ENCODE peak calls at places on chromosomes 11 and 22, in five cellular contexts. One of them, this sample, is unnamed.

GRCh38 chr11:75313457-75314272 is 37.8 kb downstream of the ARRB1 start:
- DNase-seq in naive thymus-derived CD8-positive, alpha-beta T cell: no peak
- DNase-seq in Peyer's patch: no peak
- DNase-seq in HuH-7: no peak
- DNase-seq in CD8-positive, alpha-beta T cell: no peak
- DNase-seq in this sample: no peak

GRCh38 chr11:2102132-2102882 is 36.9 kb downstream of the IGF2 start:
- DNase-seq in Peyer's patch: no peak
- DNase-seq in naive thymus-derived CD8-positive, alpha-beta T cell: no peak
- DNase-seq in CD8-positive, alpha-beta T cell: no peak
- DNase-seq in HuH-7: peak; percentile 57
- DNase-seq in this sample: peak; percentile 67

GRCh38 chr11:107928767-107929507 is 689 bp downstream of the RAB39A start:
- DNase-seq in naive thymus-derived CD8-positive, alpha-beta T cell: no peak
- DNase-seq in HuH-7: no peak
- DNase-seq in Peyer's patch: peak; percentile 52
- DNase-seq in CD8-positive, alpha-beta T cell: no peak
- DNase-seq in this sample: peak; percentile 78

GRCh38 chr11:92714111-92714510 is 255.3 kb upstream of the MTNR1B start:
- DNase-seq in CD8-positive, alpha-beta T cell: no peak
- DNase-seq in HuH-7: no peak
- DNase-seq in Peyer's patch: no peak
- DNase-seq in naive thymus-derived CD8-positive, alpha-beta T cell: no peak
- DNase-seq in this sample: no peak

GRCh38 chr11:44982496-44983062 is 31.9 kb upstream of the TP53I11 start:
- DNase-seq in CD8-positive, alpha-beta T cell: no peak
- DNase-seq in HuH-7: no peak
- DNase-seq in Peyer's patch: peak; percentile 34
- DNase-seq in naive thymus-derived CD8-positive, alpha-beta T cell: no peak
- DNase-seq in this sample: peak; percentile 33

GRCh38 chr22:43464809-43465208 is 53.0 kb downstream of the MPPED1 start:
- DNase-seq in naive thymus-derived CD8-positive, alpha-beta T cell: no peak
- DNase-seq in CD8-positive, alpha-beta T cell: no peak
- DNase-seq in HuH-7: no peak
- DNase-seq in Peyer's patch: no peak
- DNase-seq in this sample: no peak

GRCh38 chr22:41380993-41381328 is 781 bp upstream of the TEF start:
- DNase-seq in Peyer's patch: no peak
- DNase-seq in HuH-7: peak; percentile 82
- DNase-seq in naive thymus-derived CD8-positive, alpha-beta T cell: no peak
- DNase-seq in CD8-positive, alpha-beta T cell: no peak
- DNase-seq in this sample: no peak

GRCh38 chr11:73236879-73237278 is 18.8 kb downstream of the P2RY2 start:
- DNase-seq in CD8-positive, alpha-beta T cell: no peak
- DNase-seq in naive thymus-derived CD8-positive, alpha-beta T cell: no peak
- DNase-seq in HuH-7: peak; percentile 87
- DNase-seq in Peyer's patch: peak; percentile 73
- DNase-seq in this sample: peak; percentile 78

GRCh38 chr11:73072935-73073481 is 69.1 kb downstream of the FCHSD2 start:
- DNase-seq in naive thymus-derived CD8-positive, alpha-beta T cell: no peak
- DNase-seq in CD8-positive, alpha-beta T cell: no peak
- DNase-seq in Peyer's patch: no peak
- DNase-seq in HuH-7: peak; percentile 7
- DNase-seq in this sample: no peak

GRCh38 chr22:42560781-42561180 is 7.0 kb downstream of the SERHL2 start:
- DNase-seq in naive thymus-derived CD8-positive, alpha-beta T cell: no peak
- DNase-seq in HuH-7: peak; percentile 73
- DNase-seq in Peyer's patch: no peak
- DNase-seq in CD8-positive, alpha-beta T cell: no peak
- DNase-seq in this sample: no peak

GRCh38 chr22:37784829-37785495 is 22.8 kb upstream of the GCAT start:
- DNase-seq in Peyer's patch: peak; percentile 88
- DNase-seq in HuH-7: peak; percentile 55
- DNase-seq in CD8-positive, alpha-beta T cell: no peak
- DNase-seq in naive thymus-derived CD8-positive, alpha-beta T cell: no peak
- DNase-seq in this sample: no peak

GRCh38 chr11:64358907-64359711 is at the start of gene RPS6KA4:
- DNase-seq in naive thymus-derived CD8-positive, alpha-beta T cell: no peak
- DNase-seq in Peyer's patch: peak; percentile 77
- DNase-seq in HuH-7: peak; percentile 58
- DNase-seq in CD8-positive, alpha-beta T cell: peak; percentile 31
- DNase-seq in this sample: peak; percentile 92

GRCh38 chr22:30002861-30003489 is 77.3 kb upstream of the HORMAD2 start:
- DNase-seq in naive thymus-derived CD8-positive, alpha-beta T cell: no peak
- DNase-seq in CD8-positive, alpha-beta T cell: no peak
- DNase-seq in HuH-7: no peak
- DNase-seq in Peyer's patch: no peak
- DNase-seq in this sample: no peak

GRCh38 chr11:10302294-10302743 is 2.6 kb upstream of the ADM start:
- DNase-seq in naive thymus-derived CD8-positive, alpha-beta T cell: no peak
- DNase-seq in CD8-positive, alpha-beta T cell: no peak
- DNase-seq in Peyer's patch: no peak
- DNase-seq in HuH-7: no peak
- DNase-seq in this sample: peak; percentile 72

GRCh38 chr22:37508431-37508963 is 10.7 kb downstream of the CARD10 start:
- DNase-seq in naive thymus-derived CD8-positive, alpha-beta T cell: peak; percentile 57
- DNase-seq in HuH-7: no peak
- DNase-seq in Peyer's patch: no peak
- DNase-seq in CD8-positive, alpha-beta T cell: no peak
- DNase-seq in this sample: no peak

GRCh38 chr11:109424893-109425292 is 2.9 kb downstream of the C11orf87 start:
- DNase-seq in HuH-7: peak; percentile 13
- DNase-seq in CD8-positive, alpha-beta T cell: no peak
- DNase-seq in Peyer's patch: no peak
- DNase-seq in naive thymus-derived CD8-positive, alpha-beta T cell: no peak
- DNase-seq in this sample: no peak

GRCh38 chr11:15185021-15185420 is 70.3 kb downstream of the INSC start:
- DNase-seq in Peyer's patch: no peak
- DNase-seq in HuH-7: no peak
- DNase-seq in naive thymus-derived CD8-positive, alpha-beta T cell: no peak
- DNase-seq in CD8-positive, alpha-beta T cell: no peak
- DNase-seq in this sample: no peak

GRCh38 chr11:26766996-26767395 is 45.1 kb upstream of the SLC5A12 start:
- DNase-seq in Peyer's patch: no peak
- DNase-seq in CD8-positive, alpha-beta T cell: no peak
- DNase-seq in HuH-7: no peak
- DNase-seq in naive thymus-derived CD8-positive, alpha-beta T cell: no peak
- DNase-seq in this sample: no peak

GRCh38 chr22:49298834-49299750 is 528.6 kb downstream of the BRD1 start:
- DNase-seq in Peyer's patch: peak; percentile 27
- DNase-seq in naive thymus-derived CD8-positive, alpha-beta T cell: no peak
- DNase-seq in HuH-7: no peak
- DNase-seq in CD8-positive, alpha-beta T cell: no peak
- DNase-seq in this sample: peak; percentile 47

GRCh38 chr11:12581923-12582322 is 92.3 kb upstream of the TEAD1 start:
- DNase-seq in CD8-positive, alpha-beta T cell: no peak
- DNase-seq in naive thymus-derived CD8-positive, alpha-beta T cell: no peak
- DNase-seq in Peyer's patch: no peak
- DNase-seq in HuH-7: no peak
- DNase-seq in this sample: no peak

GRCh38 chr11:127136438-127136837 is 135.9 kb upstream of the KIRREL3 start:
- DNase-seq in CD8-positive, alpha-beta T cell: no peak
- DNase-seq in Peyer's patch: no peak
- DNase-seq in naive thymus-derived CD8-positive, alpha-beta T cell: no peak
- DNase-seq in HuH-7: no peak
- DNase-seq in this sample: no peak

GRCh38 chr22:43739851-43740250 is 72.3 kb downstream of the EFCAB6 start:
- DNase-seq in naive thymus-derived CD8-positive, alpha-beta T cell: no peak
- DNase-seq in CD8-positive, alpha-beta T cell: no peak
- DNase-seq in Peyer's patch: no peak
- DNase-seq in HuH-7: no peak
- DNase-seq in this sample: no peak

GRCh38 chr11:67384851-67385366 is 6.9 kb upstream of the RAD9A start:
- DNase-seq in naive thymus-derived CD8-positive, alpha-beta T cell: no peak
- DNase-seq in CD8-positive, alpha-beta T cell: no peak
- DNase-seq in HuH-7: no peak
- DNase-seq in Peyer's patch: no peak
- DNase-seq in this sample: no peak

GRCh38 chr11:2769409-2769778 is 69.6 kb upstream of the KCNQ1OT1 start:
- DNase-seq in HuH-7: no peak
- DNase-seq in naive thymus-derived CD8-positive, alpha-beta T cell: peak; percentile 52
- DNase-seq in CD8-positive, alpha-beta T cell: no peak
- DNase-seq in Peyer's patch: peak; percentile 14
- DNase-seq in this sample: no peak

GRCh38 chr11:56624661-56625110 is 10.0 kb upstream of the OR5M1 start:
- DNase-seq in HuH-7: peak; percentile 27
- DNase-seq in Peyer's patch: no peak
- DNase-seq in CD8-positive, alpha-beta T cell: no peak
- DNase-seq in naive thymus-derived CD8-positive, alpha-beta T cell: no peak
- DNase-seq in this sample: no peak

GRCh38 chr22:27132896-27133500 is 475.6 kb downstream of the MIAT start:
- DNase-seq in naive thymus-derived CD8-positive, alpha-beta T cell: no peak
- DNase-seq in Peyer's patch: no peak
- DNase-seq in CD8-positive, alpha-beta T cell: no peak
- DNase-seq in HuH-7: no peak
- DNase-seq in this sample: no peak

GRCh38 chr22:26086359-26086758 is 82.9 kb upstream of the SEZ6L start:
- DNase-seq in CD8-positive, alpha-beta T cell: no peak
- DNase-seq in Peyer's patch: no peak
- DNase-seq in HuH-7: no peak
- DNase-seq in naive thymus-derived CD8-positive, alpha-beta T cell: no peak
- DNase-seq in this sample: no peak